ENCODE peak calls at places on chromosomes 13 and 19, in six cellular contexts. One of them, this sample, is unnamed.

GRCh38 chr19:13024126-13024957 is 29.1 kb downstream of the NFIX start:
- DNase-seq in NCI-H460: no peak
- DNase-seq in A549: no peak
- DNase-seq in stimulated activated CD8-positive, alpha-beta memory T cell treated with anti-CD3 and anti-CD28 coated beads, Interleukin-4, amount 100 ng/mL, for 48 hours: no peak
- DNase-seq in CD4-positive, alpha-beta memory T cell: no peak
- DNase-seq in SJCRH30: no peak
- DNase-seq in this sample: no peak

GRCh38 chr13:100184095-100184494 is 95.2 kb downstream of the PCCA start:
- DNase-seq in A549: no peak
- DNase-seq in CD4-positive, alpha-beta memory T cell: no peak
- DNase-seq in NCI-H460: no peak
- DNase-seq in stimulated activated CD8-positive, alpha-beta memory T cell treated with anti-CD3 and anti-CD28 coated beads, Interleukin-4, amount 100 ng/mL, for 48 hours: no peak
- DNase-seq in SJCRH30: no peak
- DNase-seq in this sample: no peak

GRCh38 chr13:42047561-42048322 is 706 bp upstream of the DGKH start:
- DNase-seq in stimulated activated CD8-positive, alpha-beta memory T cell treated with anti-CD3 and anti-CD28 coated beads, Interleukin-4, amount 100 ng/mL, for 48 hours: peak; percentile 59
- DNase-seq in SJCRH30: peak; percentile 63
- DNase-seq in A549: peak; percentile 40
- DNase-seq in NCI-H460: peak; percentile 20
- DNase-seq in CD4-positive, alpha-beta memory T cell: peak; percentile 14
- DNase-seq in this sample: peak; percentile 61

GRCh38 chr13:75744127-75744526 is 108.0 kb downstream of the LMO7 start:
- DNase-seq in SJCRH30: no peak
- DNase-seq in stimulated activated CD8-positive, alpha-beta memory T cell treated with anti-CD3 and anti-CD28 coated beads, Interleukin-4, amount 100 ng/mL, for 48 hours: no peak
- DNase-seq in CD4-positive, alpha-beta memory T cell: no peak
- DNase-seq in A549: no peak
- DNase-seq in NCI-H460: no peak
- DNase-seq in this sample: no peak

GRCh38 chr19:5988520-5989387 is 10.8 kb upstream of the RANBP3 start:
- DNase-seq in CD4-positive, alpha-beta memory T cell: no peak
- DNase-seq in stimulated activated CD8-positive, alpha-beta memory T cell treated with anti-CD3 and anti-CD28 coated beads, Interleukin-4, amount 100 ng/mL, for 48 hours: no peak
- DNase-seq in SJCRH30: no peak
- DNase-seq in A549: no peak
- DNase-seq in NCI-H460: no peak
- DNase-seq in this sample: no peak

GRCh38 chr19:33905473-33905936 is 108.8 kb downstream of the KCTD15 start:
- DNase-seq in NCI-H460: no peak
- DNase-seq in SJCRH30: no peak
- DNase-seq in CD4-positive, alpha-beta memory T cell: no peak
- DNase-seq in stimulated activated CD8-positive, alpha-beta memory T cell treated with anti-CD3 and anti-CD28 coated beads, Interleukin-4, amount 100 ng/mL, for 48 hours: no peak
- DNase-seq in A549: no peak
- DNase-seq in this sample: no peak

GRCh38 chr13:77516342-77516789 is 19.1 kb upstream of the SCEL start:
- DNase-seq in A549: no peak
- DNase-seq in stimulated activated CD8-positive, alpha-beta memory T cell treated with anti-CD3 and anti-CD28 coated beads, Interleukin-4, amount 100 ng/mL, for 48 hours: no peak
- DNase-seq in SJCRH30: no peak
- DNase-seq in NCI-H460: no peak
- DNase-seq in CD4-positive, alpha-beta memory T cell: no peak
- DNase-seq in this sample: no peak

GRCh38 chr19:46860846-46861690 is at the start of gene ARHGAP35:
- DNase-seq in SJCRH30: peak; percentile 21
- DNase-seq in stimulated activated CD8-positive, alpha-beta memory T cell treated with anti-CD3 and anti-CD28 coated beads, Interleukin-4, amount 100 ng/mL, for 48 hours: no peak
- DNase-seq in CD4-positive, alpha-beta memory T cell: no peak
- DNase-seq in A549: peak; percentile 90
- DNase-seq in NCI-H460: peak; percentile 78
- DNase-seq in this sample: no peak

GRCh38 chr13:99086869-99087129 is 108.9 kb upstream of the DOCK9 start:
- DNase-seq in SJCRH30: peak; percentile 34
- DNase-seq in NCI-H460: peak; percentile 3
- DNase-seq in stimulated activated CD8-positive, alpha-beta memory T cell treated with anti-CD3 and anti-CD28 coated beads, Interleukin-4, amount 100 ng/mL, for 48 hours: peak; percentile 66
- DNase-seq in CD4-positive, alpha-beta memory T cell: no peak
- DNase-seq in A549: peak; percentile 21
- DNase-seq in this sample: peak; percentile 6

GRCh38 chr13:44237276-44237767 is 136.3 kb upstream of the SERP2 start:
- DNase-seq in CD4-positive, alpha-beta memory T cell: no peak
- DNase-seq in SJCRH30: no peak
- DNase-seq in A549: no peak
- DNase-seq in NCI-H460: peak; percentile 83
- DNase-seq in stimulated activated CD8-positive, alpha-beta memory T cell treated with anti-CD3 and anti-CD28 coated beads, Interleukin-4, amount 100 ng/mL, for 48 hours: peak; percentile 43
- DNase-seq in this sample: peak; percentile 25

GRCh38 chr19:40190891-40191835 is at the start of gene MAP3K10:
- DNase-seq in CD4-positive, alpha-beta memory T cell: peak; percentile 67
- DNase-seq in A549: peak; percentile 95
- DNase-seq in NCI-H460: peak; percentile 40
- DNase-seq in SJCRH30: peak; percentile 88
- DNase-seq in stimulated activated CD8-positive, alpha-beta memory T cell treated with anti-CD3 and anti-CD28 coated beads, Interleukin-4, amount 100 ng/mL, for 48 hours: peak; percentile 87
- DNase-seq in this sample: peak; percentile 76

GRCh38 chr13:21066946-21067345 is 5.6 kb upstream of the LATS2 start:
- DNase-seq in SJCRH30: no peak
- DNase-seq in CD4-positive, alpha-beta memory T cell: no peak
- DNase-seq in stimulated activated CD8-positive, alpha-beta memory T cell treated with anti-CD3 and anti-CD28 coated beads, Interleukin-4, amount 100 ng/mL, for 48 hours: no peak
- DNase-seq in A549: no peak
- DNase-seq in NCI-H460: no peak
- DNase-seq in this sample: no peak

GRCh38 chr19:17762505-17763229 is 11.4 kb downstream of the FCHO1 start:
- DNase-seq in NCI-H460: peak; percentile 60
- DNase-seq in stimulated activated CD8-positive, alpha-beta memory T cell treated with anti-CD3 and anti-CD28 coated beads, Interleukin-4, amount 100 ng/mL, for 48 hours: no peak
- DNase-seq in SJCRH30: peak; percentile 89
- DNase-seq in CD4-positive, alpha-beta memory T cell: no peak
- DNase-seq in A549: peak; percentile 38
- DNase-seq in this sample: no peak

GRCh38 chr19:38850976-38851621 is 1.3 kb upstream of the HNRNPL start:
- DNase-seq in CD4-positive, alpha-beta memory T cell: peak; percentile 40
- DNase-seq in SJCRH30: peak; percentile 50
- DNase-seq in A549: no peak
- DNase-seq in NCI-H460: no peak
- DNase-seq in stimulated activated CD8-positive, alpha-beta memory T cell treated with anti-CD3 and anti-CD28 coated beads, Interleukin-4, amount 100 ng/mL, for 48 hours: peak; percentile 64
- DNase-seq in this sample: no peak

GRCh38 chr13:93690139-93690538 is 463.5 kb downstream of the GPC6 start:
- DNase-seq in NCI-H460: peak; percentile 14
- DNase-seq in SJCRH30: peak; percentile 23
- DNase-seq in stimulated activated CD8-positive, alpha-beta memory T cell treated with anti-CD3 and anti-CD28 coated beads, Interleukin-4, amount 100 ng/mL, for 48 hours: no peak
- DNase-seq in A549: no peak
- DNase-seq in CD4-positive, alpha-beta memory T cell: no peak
- DNase-seq in this sample: peak; percentile 15

GRCh38 chr13:80598189-80598588 is 257.3 kb upstream of the SPRY2 start:
- DNase-seq in stimulated activated CD8-positive, alpha-beta memory T cell treated with anti-CD3 and anti-CD28 coated beads, Interleukin-4, amount 100 ng/mL, for 48 hours: no peak
- DNase-seq in SJCRH30: peak; percentile 51
- DNase-seq in CD4-positive, alpha-beta memory T cell: no peak
- DNase-seq in A549: no peak
- DNase-seq in NCI-H460: no peak
- DNase-seq in this sample: no peak

GRCh38 chr19:13865578-13866462 is 11.1 kb upstream of the NANOS3 start:
- DNase-seq in A549: no peak
- DNase-seq in CD4-positive, alpha-beta memory T cell: no peak
- DNase-seq in SJCRH30: peak; percentile 78
- DNase-seq in NCI-H460: no peak
- DNase-seq in stimulated activated CD8-positive, alpha-beta memory T cell treated with anti-CD3 and anti-CD28 coated beads, Interleukin-4, amount 100 ng/mL, for 48 hours: no peak
- DNase-seq in this sample: no peak

GRCh38 chr13:22893777-22894176 is 287.0 kb upstream of the SGCG start:
- DNase-seq in stimulated activated CD8-positive, alpha-beta memory T cell treated with anti-CD3 and anti-CD28 coated beads, Interleukin-4, amount 100 ng/mL, for 48 hours: no peak
- DNase-seq in A549: no peak
- DNase-seq in NCI-H460: no peak
- DNase-seq in CD4-positive, alpha-beta memory T cell: no peak
- DNase-seq in SJCRH30: no peak
- DNase-seq in this sample: no peak

GRCh38 chr13:32309812-32310706 is 5.1 kb downstream of the ZAR1L start:
- DNase-seq in CD4-positive, alpha-beta memory T cell: peak; percentile 49
- DNase-seq in stimulated activated CD8-positive, alpha-beta memory T cell treated with anti-CD3 and anti-CD28 coated beads, Interleukin-4, amount 100 ng/mL, for 48 hours: no peak
- DNase-seq in SJCRH30: peak; percentile 30
- DNase-seq in A549: peak; percentile 5
- DNase-seq in NCI-H460: peak; percentile 46
- DNase-seq in this sample: peak; percentile 58

GRCh38 chr13:79647518-79647917 is 166.6 kb downstream of the NDFIP2 start:
- DNase-seq in A549: no peak
- DNase-seq in CD4-positive, alpha-beta memory T cell: no peak
- DNase-seq in NCI-H460: no peak
- DNase-seq in SJCRH30: peak; percentile 74
- DNase-seq in stimulated activated CD8-positive, alpha-beta memory T cell treated with anti-CD3 and anti-CD28 coated beads, Interleukin-4, amount 100 ng/mL, for 48 hours: no peak
- DNase-seq in this sample: no peak

GRCh38 chr19:29683009-29683408 is 17.7 kb downstream of the PLEKHF1 start:
- DNase-seq in NCI-H460: no peak
- DNase-seq in CD4-positive, alpha-beta memory T cell: no peak
- DNase-seq in A549: no peak
- DNase-seq in SJCRH30: no peak
- DNase-seq in stimulated activated CD8-positive, alpha-beta memory T cell treated with anti-CD3 and anti-CD28 coated beads, Interleukin-4, amount 100 ng/mL, for 48 hours: no peak
- DNase-seq in this sample: no peak

GRCh38 chr13:23642110-23642509 is 71.9 kb downstream of the TNFRSF19 start:
- DNase-seq in NCI-H460: no peak
- DNase-seq in A549: no peak
- DNase-seq in CD4-positive, alpha-beta memory T cell: no peak
- DNase-seq in stimulated activated CD8-positive, alpha-beta memory T cell treated with anti-CD3 and anti-CD28 coated beads, Interleukin-4, amount 100 ng/mL, for 48 hours: no peak
- DNase-seq in SJCRH30: no peak
- DNase-seq in this sample: no peak

GRCh38 chr13:27354379-27354778 is 70.0 kb upstream of the GTF3A start:
- DNase-seq in SJCRH30: no peak
- DNase-seq in stimulated activated CD8-positive, alpha-beta memory T cell treated with anti-CD3 and anti-CD28 coated beads, Interleukin-4, amount 100 ng/mL, for 48 hours: no peak
- DNase-seq in CD4-positive, alpha-beta memory T cell: no peak
- DNase-seq in A549: no peak
- DNase-seq in NCI-H460: no peak
- DNase-seq in this sample: no peak

GRCh38 chr19:12497032-12497431 is 12.4 kb upstream of the ZNF709 start:
- DNase-seq in CD4-positive, alpha-beta memory T cell: no peak
- DNase-seq in A549: no peak
- DNase-seq in SJCRH30: no peak
- DNase-seq in stimulated activated CD8-positive, alpha-beta memory T cell treated with anti-CD3 and anti-CD28 coated beads, Interleukin-4, amount 100 ng/mL, for 48 hours: no peak
- DNase-seq in NCI-H460: no peak
- DNase-seq in this sample: no peak

GRCh38 chr19:1026189-1027019 is at the start of gene CNN2:
- DNase-seq in SJCRH30: peak; percentile 76
- DNase-seq in stimulated activated CD8-positive, alpha-beta memory T cell treated with anti-CD3 and anti-CD28 coated beads, Interleukin-4, amount 100 ng/mL, for 48 hours: peak; percentile 82
- DNase-seq in A549: peak; percentile 69
- DNase-seq in CD4-positive, alpha-beta memory T cell: no peak
- DNase-seq in NCI-H460: no peak
- DNase-seq in this sample: peak; percentile 81

GRCh38 chr19:23415034-23415433 is 19.8 kb upstream of the ZNF91 start:
- DNase-seq in NCI-H460: no peak
- DNase-seq in SJCRH30: no peak
- DNase-seq in CD4-positive, alpha-beta memory T cell: no peak
- DNase-seq in A549: no peak
- DNase-seq in stimulated activated CD8-positive, alpha-beta memory T cell treated with anti-CD3 and anti-CD28 coated beads, Interleukin-4, amount 100 ng/mL, for 48 hours: no peak
- DNase-seq in this sample: no peak

GRCh38 chr13:34174671-34175145 is 356.8 kb downstream of the RFC3 start:
- DNase-seq in stimulated activated CD8-positive, alpha-beta memory T cell treated with anti-CD3 and anti-CD28 coated beads, Interleukin-4, amount 100 ng/mL, for 48 hours: no peak
- DNase-seq in CD4-positive, alpha-beta memory T cell: no peak
- DNase-seq in A549: no peak
- DNase-seq in SJCRH30: no peak
- DNase-seq in NCI-H460: no peak
- DNase-seq in this sample: no peak

GRCh38 chr13:38775085-38775484 is 88.2 kb downstream of the FREM2 start:
- DNase-seq in A549: no peak
- DNase-seq in NCI-H460: no peak
- DNase-seq in SJCRH30: no peak
- DNase-seq in CD4-positive, alpha-beta memory T cell: no peak
- DNase-seq in stimulated activated CD8-positive, alpha-beta memory T cell treated with anti-CD3 and anti-CD28 coated beads, Interleukin-4, amount 100 ng/mL, for 48 hours: no peak
- DNase-seq in this sample: no peak

GRCh38 chr19:5719274-5719960 is 529 bp downstream of the LONP1 start:
- DNase-seq in CD4-positive, alpha-beta memory T cell: no peak
- DNase-seq in SJCRH30: no peak
- DNase-seq in A549: no peak
- DNase-seq in NCI-H460: no peak
- DNase-seq in stimulated activated CD8-positive, alpha-beta memory T cell treated with anti-CD3 and anti-CD28 coated beads, Interleukin-4, amount 100 ng/mL, for 48 hours: peak; percentile 65
- DNase-seq in this sample: no peak

GRCh38 chr19:55319786-55320185 is 5.4 kb downstream of the TMEM150B start:
- DNase-seq in SJCRH30: peak; percentile 47
- DNase-seq in CD4-positive, alpha-beta memory T cell: no peak
- DNase-seq in stimulated activated CD8-positive, alpha-beta memory T cell treated with anti-CD3 and anti-CD28 coated beads, Interleukin-4, amount 100 ng/mL, for 48 hours: no peak
- DNase-seq in A549: no peak
- DNase-seq in NCI-H460: no peak
- DNase-seq in this sample: no peak

GRCh38 chr13:36357231-36357630 is 11.0 kb upstream of the SPART start:
- DNase-seq in CD4-positive, alpha-beta memory T cell: no peak
- DNase-seq in stimulated activated CD8-positive, alpha-beta memory T cell treated with anti-CD3 and anti-CD28 coated beads, Interleukin-4, amount 100 ng/mL, for 48 hours: no peak
- DNase-seq in NCI-H460: no peak
- DNase-seq in A549: no peak
- DNase-seq in SJCRH30: no peak
- DNase-seq in this sample: no peak

GRCh38 chr13:41315466-41316047 is 4.5 kb downstream of the NAA16 start:
- DNase-seq in NCI-H460: no peak
- DNase-seq in A549: no peak
- DNase-seq in CD4-positive, alpha-beta memory T cell: no peak
- DNase-seq in SJCRH30: no peak
- DNase-seq in stimulated activated CD8-positive, alpha-beta memory T cell treated with anti-CD3 and anti-CD28 coated beads, Interleukin-4, amount 100 ng/mL, for 48 hours: no peak
- DNase-seq in this sample: no peak

GRCh38 chr13:99301913-99302636 is 5.1 kb downstream of the GPR183 start:
- DNase-seq in CD4-positive, alpha-beta memory T cell: no peak
- DNase-seq in stimulated activated CD8-positive, alpha-beta memory T cell treated with anti-CD3 and anti-CD28 coated beads, Interleukin-4, amount 100 ng/mL, for 48 hours: no peak
- DNase-seq in A549: no peak
- DNase-seq in NCI-H460: no peak
- DNase-seq in SJCRH30: no peak
- DNase-seq in this sample: no peak